ENCODE peak calls at places on chromosomes 11 and 22, in six cellular contexts. Z, V, E, T, R and J are unnamed samples.

GRCh38 chr11:111334495-111335123 is 36.3 kb downstream of the POU2AF3 start:
- DNase-seq in Z (no peak), V (no peak), E (no peak), T (no peak), R (no peak), J (peak)

GRCh38 chr11:68470304-68470811 is 9.8 kb downstream of the PPP6R3 start:
- DNase-seq in Z (no peak), V (no peak), E (no peak), T (peak), R (no peak), J (no peak)

GRCh38 chr22:19448739-19449421 is 1.4 kb upstream of the C22orf39 start:
- DNase-seq in Z (no peak), V (no peak), E (no peak), T (no peak), R (no peak), J (no peak)

GRCh38 chr11:76753950-76754349 is 29.2 kb upstream of the TSKU start:
- DNase-seq in Z (no peak), V (no peak), E (no peak), T (no peak), R (no peak), J (no peak)

GRCh38 chr11:70307176-70307575 is 36.7 kb downstream of the PPFIA1 start:
- DNase-seq in Z (no peak), V (no peak), E (no peak), T (no peak), R (no peak), J (no peak)

GRCh38 chr11:107898270-107898669 is 30.0 kb upstream of the RAB39A start:
- DNase-seq in Z (no peak), V (peak), E (no peak), T (no peak), R (peak), J (no peak)

GRCh38 chr11:108498816-108499408 is 728 bp upstream of the POGLUT3 start:
- DNase-seq in Z (no peak), V (no peak), E (no peak), T (no peak), R (no peak), J (no peak)

GRCh38 chr11:17519031-17519430 is 25.2 kb downstream of the USH1C start:
- DNase-seq in Z (no peak), V (no peak), E (no peak), T (no peak), R (no peak), J (no peak)

GRCh38 chr11:82606738-82607137 is 126.9 kb downstream of the FAM181B start:
- DNase-seq in Z (no peak), V (no peak), E (no peak), T (no peak), R (no peak), J (no peak)

DNA sequence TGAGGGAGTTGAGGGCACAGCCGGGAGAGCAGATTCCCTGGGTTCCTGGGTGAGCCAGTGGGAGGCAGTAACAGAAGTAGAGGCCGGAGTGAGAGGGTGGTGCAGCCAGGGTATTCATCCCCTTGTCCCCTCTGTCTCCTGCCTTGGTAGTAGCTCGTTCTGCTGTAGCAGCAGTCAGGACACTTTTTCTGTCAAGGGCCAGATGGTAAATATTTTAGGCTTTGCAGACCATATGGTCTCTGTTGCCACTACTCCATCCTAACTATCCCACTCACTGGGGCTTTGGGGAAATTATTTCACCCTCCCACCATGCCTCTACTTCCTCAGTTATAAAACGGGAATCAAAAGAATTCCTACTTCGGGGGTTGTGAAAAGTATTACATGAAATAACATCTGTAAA is 90.0 kb upstream of the LDLRAD3 start:
- DNase-seq in Z (no peak), V (no peak), E (no peak), T (no peak), R (no peak), J (no peak)
- TF ChIP-seq POLR2A in Z (no peak), V (no peak), E (no peak), T (no peak), R (no peak), J (no peak)

DNA sequence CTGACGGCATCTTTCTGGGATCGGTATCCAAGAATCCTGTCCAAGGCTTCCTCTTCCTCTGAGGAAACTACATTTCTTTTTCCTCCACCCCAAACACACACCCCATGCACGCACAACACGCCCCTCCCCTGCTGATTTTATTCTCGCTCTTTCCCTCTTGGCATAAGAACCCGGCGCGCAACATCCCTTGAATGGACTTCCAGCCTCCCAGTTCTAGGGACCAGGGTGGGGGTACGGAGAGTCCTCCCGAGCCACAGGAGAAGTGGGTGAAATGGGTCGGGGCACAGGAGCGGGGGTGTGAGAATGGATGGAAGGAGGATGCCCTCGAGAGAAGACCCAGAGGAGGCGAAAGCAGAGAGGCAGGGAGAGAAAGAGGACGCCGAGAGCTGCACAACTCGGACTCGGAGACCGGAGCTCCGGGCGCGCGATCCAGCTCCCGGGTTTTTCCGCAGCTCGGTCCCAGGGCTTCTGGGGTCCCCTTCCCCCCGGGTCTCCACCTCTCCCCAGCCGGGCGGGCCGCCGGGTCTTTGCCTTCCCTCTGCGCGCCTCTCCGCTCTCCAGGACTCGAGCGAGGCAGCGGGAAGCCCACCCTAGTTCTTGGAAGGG is 1.4 kb upstream of the LARGE1 start:
- DNase-seq in Z (peak), V (peak), E (peak), T (peak), R (no peak), J (peak)
- TF ChIP-seq POLR2A in Z (peak), V (no peak), E (no peak), T (no peak), R (no peak), J (no peak)

GRCh38 chr22:28799125-28799833 is 1.1 kb downstream of the XBP1 start:
- DNase-seq in Z (peak), V (peak), E (peak), T (peak), R (peak), J (peak)

GRCh38 chr22:28799834-28800307 is 498 bp downstream of the XBP1 start:
- DNase-seq in Z (peak), V (peak), E (peak), T (peak), R (no peak), J (peak)

GRCh38 chr22:28795932-28796856 is 4.2 kb downstream of the XBP1 start:
- DNase-seq in Z (no peak), V (no peak), E (no peak), T (no peak), R (no peak), J (no peak)

GRCh38 chr22:28800308-28801041 is at the start of gene XBP1:
- DNase-seq in Z (peak), V (peak), E (peak), T (peak), R (peak), J (peak)

DNA sequence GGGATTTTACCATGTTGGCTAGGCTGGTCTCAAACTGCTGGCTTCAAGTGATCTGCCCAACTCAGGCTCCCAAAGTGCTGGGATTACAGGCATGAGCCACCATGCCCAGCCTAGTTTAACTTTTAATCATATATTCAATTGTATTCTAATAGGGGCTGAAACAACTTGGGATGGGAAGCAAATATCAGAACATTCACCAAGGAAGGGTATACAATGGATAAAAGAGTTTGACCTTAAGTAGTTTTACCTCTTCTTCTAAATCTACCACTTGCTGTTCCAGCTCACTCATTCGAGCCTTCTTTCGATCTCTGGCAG is 1.6 kb downstream of the XBP1 start:
- DNase-seq in Z (no peak), V (no peak), E (no peak), T (no peak), R (no peak), J (no peak)
- TF ChIP-seq POLR2A in Z (no peak), V (no peak), E (no peak), T (no peak), R (no peak), J (no peak)

GRCh38 chr22:30605449-30606110 is 1.4 kb upstream of the TCN2 start:
- DNase-seq in Z (peak), V (peak), E (peak), T (peak), R (peak), J (peak)

GRCh38 chr22:30607300-30607930 is 441 bp downstream of the TCN2 start:
- DNase-seq in Z (no peak), V (no peak), E (no peak), T (no peak), R (no peak), J (no peak)

GRCh38 chr22:30606455-30607299 is at the start of gene TCN2:
- DNase-seq in Z (peak), V (peak), E (peak), T (peak), R (no peak), J (peak)

GRCh38 chr22:30602049-30602448 is 4.9 kb upstream of the TCN2 start:
- DNase-seq in Z (no peak), V (peak), E (no peak), T (no peak), R (peak), J (peak)

GRCh38 chr22:30604723-30605122 is 2.3 kb upstream of the TCN2 start:
- DNase-seq in Z (no peak), V (no peak), E (no peak), T (no peak), R (no peak), J (no peak)
- TF ChIP-seq POLR2A in Z (no peak), V (no peak), E (no peak), T (no peak), R (no peak), J (no peak)